ENCODE peak calls at places on chromosomes 3 and 15, in five cellular contexts. V is fibroblast of lung, J is HepG2, B is neural progenitor cell, Q is astrocyte. N is an unnamed sample.

GRCh38 chr15:72205896-72206676 is 8.5 kb upstream of the GRAMD2A start:
- DNase-seq in V (no peak), J (no peak), B (no peak), Q (no peak), N (no peak)

GRCh38 chr3:46928297-46928696 is 48.2 kb downstream of the CCDC12 start:
- DNase-seq in V (no peak), J (no peak), B (no peak), Q (no peak), N (no peak)

GRCh38 chr3:30538787-30539186 is 67.6 kb upstream of the TGFBR2 start:
- DNase-seq in V (peak; percentile 96), J (no peak), B (no peak), Q (peak; percentile 95), N (peak; percentile 93)

GRCh38 chr3:125401402-125401801 is 26.3 kb upstream of the ZNF148 start:
- DNase-seq in V (peak; percentile 69), J (peak; percentile 49), B (no peak), Q (peak; percentile 55), N (no peak)

GRCh38 chr15:44394562-44394961 is 32.9 kb upstream of the CTDSPL2 start:
- DNase-seq in V (no peak), J (no peak), B (no peak), Q (no peak), N (no peak)

GRCh38 chr3:37739579-37740290 is 121.9 kb upstream of the CTDSPL start:
- DNase-seq in V (no peak), J (no peak), B (no peak), Q (no peak), N (no peak)

GRCh38 chr15:63752075-63752684 is 81.6 kb downstream of the HERC1 start:
- DNase-seq in V (peak; percentile 51), J (peak; percentile 61), B (peak; percentile 72), Q (peak; percentile 25), N (no peak)

GRCh38 chr3:112776000-112776399 is 70.7 kb downstream of the CD200R1L start:
- DNase-seq in V (no peak), J (no peak), B (no peak), Q (peak; percentile 16), N (no peak)

GRCh38 chr3:66858656-66859381 is 139.3 kb upstream of the KBTBD8 start:
- DNase-seq in V (no peak), J (no peak), B (peak; percentile 60), Q (no peak), N (no peak)

GRCh38 chr3:188631291-188632010 is 477.5 kb downstream of the LPP start:
- DNase-seq in V (peak; percentile 90), J (peak; percentile 27), B (no peak), Q (peak; percentile 88), N (no peak)

GRCh38 chr15:60933914-60934885 is 294.9 kb downstream of the RORA start:
- DNase-seq in V (peak; percentile 21), J (no peak), B (no peak), Q (peak; percentile 8), N (no peak)

GRCh38 chr15:96346409-96346808 is 15.9 kb downstream of the NR2F2 start:
- DNase-seq in V (no peak), J (no peak), B (no peak), Q (no peak), N (no peak)

GRCh38 chr3:81242871-81243270 is 518.6 kb downstream of the GBE1 start:
- DNase-seq in V (peak; percentile 24), J (peak; percentile 3), B (no peak), Q (no peak), N (no peak)

GRCh38 chr3:71428841-71429609 is 154.5 kb downstream of the FOXP1 start:
- DNase-seq in V (peak; percentile 75), J (no peak), B (no peak), Q (peak; percentile 68), N (no peak)

GRCh38 chr3:50445919-50446318 is 57.5 kb downstream of the CACNA2D2 start:
- DNase-seq in V (no peak), J (peak; percentile 84), B (no peak), Q (no peak), N (no peak)

GRCh38 chr3:33437556-33438283 is 2.5 kb downstream of the UBP1 start:
- DNase-seq in V (peak; percentile 77), J (peak; percentile 25), B (peak; percentile 39), Q (peak; percentile 67), N (no peak)

GRCh38 chr3:126895178-126896066 is 87.5 kb upstream of the PLXNA1 start:
- DNase-seq in V (no peak), J (no peak), B (no peak), Q (no peak), N (peak; percentile 75)

GRCh38 chr15:33735637-33736247 is 232.6 kb upstream of the CHRM5 start:
- DNase-seq in V (peak; percentile 39), J (peak; percentile 13), B (peak; percentile 72), Q (no peak), N (no peak)

GRCh38 chr3:123790254-123791072 is 93.7 kb downstream of the MYLK start:
- DNase-seq in V (peak; percentile 46), J (no peak), B (no peak), Q (no peak), N (no peak)

GRCh38 chr3:185272051-185272450 is 18.2 kb upstream of the EHHADH start:
- DNase-seq in V (peak; percentile 52), J (no peak), B (no peak), Q (peak; percentile 41), N (no peak)

GRCh38 chr3:55157736-55158135 is 229.9 kb upstream of the LRTM1 start:
- DNase-seq in V (peak; percentile 86), J (no peak), B (no peak), Q (peak; percentile 83), N (no peak)

GRCh38 chr3:31523543-31523942 is 9.2 kb upstream of the STT3B start:
- DNase-seq in V (no peak), J (no peak), B (no peak), Q (no peak), N (no peak)

GRCh38 chr3:177875786-177876476 is 660.3 kb upstream of the KCNMB2 start:
- DNase-seq in V (no peak), J (no peak), B (peak; percentile 55), Q (no peak), N (no peak)

GRCh38 chr3:52983336-52983807 is 62.5 kb downstream of the SFMBT1 start:
- DNase-seq in V (no peak), J (no peak), B (no peak), Q (no peak), N (no peak)

GRCh38 chr15:90903733-90904536 is 833 bp downstream of the MAN2A2 start:
- DNase-seq in V (peak; percentile 8), J (peak; percentile 64), B (peak; percentile 58), Q (no peak), N (no peak)

GRCh38 chr15:57353317-57353804 is 22.9 kb upstream of the CGNL1 start:
- DNase-seq in V (no peak), J (no peak), B (no peak), Q (no peak), N (no peak)

GRCh38 chr3:124552224-124552623 is 178.0 kb upstream of the UMPS start:
- DNase-seq in V (peak; percentile 35), J (peak; percentile 94), B (no peak), Q (peak; percentile 31), N (peak; percentile 78)

GRCh38 chr3:108053025-108053424 is 37.8 kb downstream of the CD47 start:
- DNase-seq in V (no peak), J (no peak), B (no peak), Q (no peak), N (peak; percentile 76)

GRCh38 chr15:31366169-31366734 is 39.6 kb downstream of the KLF13 start:
- DNase-seq in V (no peak), J (no peak), B (no peak), Q (no peak), N (no peak)

GRCh38 chr3:9012521-9012920 is 49.2 kb upstream of the RAD18 start:
- DNase-seq in V (no peak), J (no peak), B (no peak), Q (no peak), N (no peak)

GRCh38 chr15:23648920-23649515 is 1.4 kb upstream of the MAGEL2 start:
- DNase-seq in V (no peak), J (peak; percentile 16), B (peak; percentile 69), Q (no peak), N (no peak)

GRCh38 chr3:41362638-41363559 is 163.6 kb downstream of the CTNNB1 start:
- DNase-seq in V (no peak), J (peak; percentile 18), B (peak; percentile 87), Q (no peak), N (no peak)

GRCh38 chr3:49007771-49008528 is 759 bp downstream of the WDR6 start:
- DNase-seq in V (peak; percentile 80), J (peak; percentile 39), B (peak; percentile 96), Q (peak; percentile 57), N (peak; percentile 90)

DNA sequence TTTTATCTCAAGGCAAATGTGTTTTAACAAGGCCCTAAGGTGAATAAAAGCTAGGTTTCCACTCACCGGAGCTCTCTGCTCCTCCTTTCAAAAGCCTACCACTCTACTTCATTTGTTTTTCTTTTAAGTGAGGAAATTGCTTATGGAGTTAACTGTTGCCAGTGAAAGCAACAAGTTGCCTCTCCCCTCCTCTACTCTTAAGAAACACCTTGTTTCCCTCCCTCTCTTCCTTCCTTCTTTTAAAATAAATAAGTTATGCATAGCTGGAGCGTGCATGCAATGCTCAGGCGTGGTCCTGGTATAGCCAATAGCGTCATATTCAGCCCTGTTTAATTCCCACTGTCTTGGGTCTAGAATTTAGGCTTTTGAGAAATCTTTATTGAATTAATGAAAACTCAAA is 101.1 kb upstream of the IGF1R start:
- DNase-seq in V (no peak), J (no peak), B (no peak), Q (no peak), N (no peak)
- H3K4me3 ChIP-seq in V (peak overlapping the region; percentile 62), J (no peak overlapping the region), B (peak overlapping the region; percentile 46), Q (no peak overlapping the region), N (no peak overlapping the region)

GRCh38 chr3:292038-292437 is 95.5 kb downstream of the CHL1 start:
- DNase-seq in V (no peak), J (no peak), B (no peak), Q (no peak), N (no peak)
- H3K9me3 ChIP-seq in V (no peaks in the 10 kb centered on the region), J (no peaks in the 10 kb centered on the region), B (no peaks in the 10 kb centered on the region), Q (no peaks in the 10 kb centered on the region), N (no peaks in the 10 kb centered on the region)

GRCh38 chr15:66622677-66623076 is 56.9 kb upstream of the LCTL start:
- DNase-seq in V (no peak), J (no peak), B (peak; percentile 38), Q (no peak), N (no peak)
- TF ChIP-seq EZH2 in V (no peak), J (no peak), B (no peak), Q (no peak), N (no peak)

DNA sequence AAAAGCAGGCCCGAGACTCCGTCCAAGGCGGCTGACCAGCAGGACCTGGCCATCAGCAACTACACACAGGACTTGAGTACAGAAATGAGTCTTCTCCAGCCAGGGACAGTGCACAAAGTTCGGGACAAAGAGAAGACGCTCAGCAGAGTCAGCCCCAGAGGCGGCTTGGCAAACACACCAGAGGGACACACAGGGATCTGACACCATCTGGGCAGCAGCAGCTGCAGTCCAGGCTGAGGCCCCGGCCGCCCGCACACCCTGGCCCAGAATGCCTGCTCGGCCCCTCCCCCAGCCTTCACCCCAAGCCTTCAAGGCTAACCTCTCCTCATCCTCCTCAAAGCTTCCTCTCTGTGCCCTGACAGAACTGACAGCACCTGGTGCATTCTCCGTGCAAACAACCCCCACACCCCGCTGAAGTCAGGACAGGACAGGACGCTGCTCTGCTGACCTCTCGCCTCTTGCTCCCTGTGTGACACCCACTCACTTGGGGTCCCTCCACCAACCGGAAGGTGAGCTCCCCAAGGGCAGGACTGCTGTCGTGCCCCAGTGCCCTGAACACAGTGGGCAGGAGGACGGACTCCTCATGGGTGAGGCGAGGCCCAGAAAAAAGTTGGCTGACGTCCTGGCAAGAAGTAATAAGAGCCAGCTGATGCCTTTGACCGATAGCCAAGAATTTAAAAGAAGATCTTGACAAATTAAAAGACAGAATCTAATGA is 61.0 kb downstream of the XXYLT1 start:
- DNase-seq in V (no peak), J (no peak), B (no peak), Q (no peak), N (peak; percentile 32)
- H3K4me3 ChIP-seq in V (peak overlapping the region; percentile 41), J (no peak overlapping the region), B (no peak overlapping the region), Q (no peak overlapping the region), N (no peak overlapping the region)

GRCh38 chr3:44499149-44499898 is 21.9 kb upstream of the ZNF445 start:
- DNase-seq in V (no peak), J (no peak), B (no peak), Q (no peak), N (no peak)
- H3K9me3 ChIP-seq in V (no peaks in the 10 kb centered on the region), J (peaks cover 35% of the 10 kb centered on the region), B (peaks cover 20% of the 10 kb centered on the region), Q (peaks cover 35% of the 10 kb centered on the region), N (peaks cover 22% of the 10 kb centered on the region)

N was measured in PC-9.